ENCODE peak calls at places on chromosomes 13 and 19, in ten cellular contexts. V is NCI-H1436 treated with DMSO at 0.1 percent for 48 hours; C is naive thymus-derived CD8-positive, alpha-beta T cell; U is AML-193; Y is left ventricle myocardium inferior; R is left cardiac atrium; B is kidney; W is CD14-positive monocyte; O is mesenchymal stem cell; L is effector memory CD4-positive, alpha-beta T cell. P is an unnamed sample.

GRCh38 chr19:56692496-56692895 is 20.9 kb upstream of the ZNF835 start:
- DNase-seq in U (no peak), L (no peak), R (no peak), Y (no peak), O (no peak), C (no peak), B (no peak), V (no peak), W (no peak), P (no peak)

GRCh38 chr19:13557756-13558398 is 51.6 kb upstream of the CACNA1A start:
- DNase-seq in U (no peak), Y (no peak), R (no peak), C (no peak), V (no peak), O (no peak), L (no peak), B (no peak), W (no peak), P (no peak)

GRCh38 chr13:20672772-20673171 is 30.7 kb upstream of the IL17D start:
- DNase-seq in C (no peak), V (no peak), Y (no peak), O (no peak), U (peak), W (no peak), R (no peak), B (no peak), L (no peak), P (no peak)

GRCh38 chr19:15154002-15154612 is 46.7 kb downstream of the NOTCH3 start:
- DNase-seq in W (no peak), R (no peak), U (peak), L (no peak), V (no peak), C (peak), B (no peak), Y (no peak), O (peak), P (no peak)

GRCh38 chr13:29893438-29893837 is 43.0 kb upstream of the UBL3 start:
- DNase-seq in C (no peak), R (no peak), Y (no peak), B (no peak), L (no peak), U (no peak), W (no peak), V (no peak), O (no peak), P (no peak)

GRCh38 chr19:46733693-46734240 is 12.1 kb upstream of the FKRP start:
- DNase-seq in C (no peak), L (no peak), R (no peak), W (no peak), U (peak), V (no peak), Y (no peak), B (no peak), O (no peak), P (no peak)

GRCh38 chr13:57946361-57946760 is 314.8 kb downstream of the PCDH17 start:
- DNase-seq in R (no peak), L (no peak), Y (no peak), B (no peak), W (no peak), V (no peak), U (no peak), C (no peak), O (peak), P (no peak)

GRCh38 chr19:10292206-10292788 is 2.5 kb downstream of the ICAM5 start:
- DNase-seq in U (no peak), Y (peak), L (peak), V (no peak), R (peak), B (peak), O (peak), C (peak), W (peak), P (peak)

GRCh38 chr19:4970558-4971423 is 1.9 kb downstream of the KDM4B start:
- DNase-seq in W (no peak), R (no peak), V (no peak), B (no peak), Y (peak), U (peak), C (peak), O (peak), L (no peak), P (no peak)

GRCh38 chr19:49876422-49877019 is 634 bp downstream of the AKT1S1 start:
- DNase-seq in C (no peak), R (peak), Y (peak), B (peak), W (peak), L (peak), V (peak), O (peak), U (peak), P (peak)

GRCh38 chr19:42279902-42280760 is 11.1 kb downstream of the CIC start:
- DNase-seq in B (peak), L (peak), W (peak), V (peak), C (peak), Y (peak), U (peak), O (peak), R (peak), P (peak)

GRCh38 chr19:18593367-18594095 is 4.9 kb downstream of the REX1BD start:
- DNase-seq in C (no peak), B (no peak), W (no peak), Y (no peak), L (no peak), V (no peak), R (no peak), U (no peak), O (no peak), P (no peak)

GRCh38 chr13:40452741-40453665 is 213.4 kb downstream of the FOXO1 start:
- DNase-seq in R (no peak), B (no peak), Y (no peak), U (no peak), V (no peak), L (no peak), W (no peak), O (no peak), C (no peak), P (no peak)

GRCh38 chr19:1818549-1819195 is 6.6 kb upstream of the ATP8B3 start:
- DNase-seq in Y (no peak), R (no peak), O (no peak), U (no peak), W (no peak), C (no peak), V (no peak), L (no peak), B (no peak), P (no peak)

GRCh38 chr19:36973021-36973843 is 57.1 kb downstream of the ZNF568 start:
- DNase-seq in B (peak), Y (peak), O (peak), R (peak), C (peak), L (peak), W (peak), V (no peak), U (peak), P (peak)